ENCODE peak calls at places on chromosomes 7 and 10, in seven cellular contexts. G, N, M, W, Z, U and K are unnamed samples.

GRCh38 chr10:32795598-32796183 is 162.3 kb downstream of the ITGB1 start:
- DNase-seq in G (peak), N (no peak), M (no peak), W (peak), Z (peak), U (peak), K (peak)

GRCh38 chr7:114656471-114656870 is 241.9 kb downstream of the FOXP2 start:
- DNase-seq in G (no peak), N (no peak), M (no peak), W (no peak), Z (no peak), U (no peak), K (no peak)

GRCh38 chr7:45178241-45179225 is 20.9 kb downstream of the RAMP3 start:
- DNase-seq in G (no peak), N (peak), M (peak), W (no peak), Z (peak), U (no peak), K (no peak)

GRCh38 chr10:110746254-110746826 is 102.2 kb downstream of the RBM20 start:
- DNase-seq in G (peak), N (no peak), M (peak), W (peak), Z (peak), U (peak), K (peak)

GRCh38 chr7:49644402-49645166 is 128.9 kb upstream of the VWC2 start:
- DNase-seq in G (no peak), N (no peak), M (no peak), W (no peak), Z (no peak), U (no peak), K (no peak)

GRCh38 chr7:23467731-23468720 is 2.3 kb downstream of the IGF2BP3 start:
- DNase-seq in G (peak), N (no peak), M (no peak), W (peak), Z (no peak), U (peak), K (peak)

GRCh38 chr10:34178756-34179155 is 636.3 kb downstream of the PARD3 start:
- DNase-seq in G (no peak), N (no peak), M (no peak), W (no peak), Z (no peak), U (no peak), K (peak)

GRCh38 chr10:126350216-126350992 is 37.9 kb downstream of the ADAM12 start:
- DNase-seq in G (peak), N (peak), M (peak), W (no peak), Z (peak), U (peak), K (peak)

GRCh38 chr10:18340496-18341051 is 200.3 kb downstream of the CACNB2 start:
- DNase-seq in G (peak), N (no peak), M (no peak), W (no peak), Z (no peak), U (peak), K (peak)

GRCh38 chr7:158073845-158074840 is 513.5 kb downstream of the PTPRN2 start:
- DNase-seq in G (no peak), N (peak), M (peak), W (no peak), Z (no peak), U (no peak), K (no peak)

GRCh38 chr10:11870900-11871407 is 47.8 kb downstream of the PROSER2 start:
- DNase-seq in G (no peak), N (no peak), M (no peak), W (no peak), Z (no peak), U (no peak), K (no peak)

GRCh38 chr10:28959850-28960501 is 282.7 kb downstream of the BAMBI start:
- DNase-seq in G (no peak), N (no peak), M (no peak), W (no peak), Z (no peak), U (no peak), K (no peak)

GRCh38 chr7:9026121-9026520 is 592.7 kb downstream of the NXPH1 start:
- DNase-seq in G (no peak), N (no peak), M (no peak), W (no peak), Z (no peak), U (no peak), K (no peak)

GRCh38 chr7:102874166-102874829 is 38.5 kb upstream of the LRRC17 start:
- DNase-seq in G (peak), N (no peak), M (no peak), W (peak), Z (peak), U (peak), K (peak)

GRCh38 chr7:138460649-138461607 is 869 bp downstream of the TRIM24 start:
- DNase-seq in G (peak), N (peak), M (peak), W (peak), Z (peak), U (peak), K (peak)

GRCh38 chr10:133225707-133226191 is 4.3 kb upstream of the UTF1 start:
- DNase-seq in G (no peak), N (peak), M (no peak), W (no peak), Z (no peak), U (no peak), K (no peak)

GRCh38 chr10:15442056-15442455 is 71.0 kb upstream of the FAM171A1 start:
- DNase-seq in G (no peak), N (no peak), M (no peak), W (no peak), Z (no peak), U (no peak), K (no peak)

GRCh38 chr7:91373401-91373800 is 109.2 kb downstream of the FZD1 start:
- DNase-seq in G (no peak), N (no peak), M (no peak), W (no peak), Z (no peak), U (no peak), K (no peak)

DNA sequence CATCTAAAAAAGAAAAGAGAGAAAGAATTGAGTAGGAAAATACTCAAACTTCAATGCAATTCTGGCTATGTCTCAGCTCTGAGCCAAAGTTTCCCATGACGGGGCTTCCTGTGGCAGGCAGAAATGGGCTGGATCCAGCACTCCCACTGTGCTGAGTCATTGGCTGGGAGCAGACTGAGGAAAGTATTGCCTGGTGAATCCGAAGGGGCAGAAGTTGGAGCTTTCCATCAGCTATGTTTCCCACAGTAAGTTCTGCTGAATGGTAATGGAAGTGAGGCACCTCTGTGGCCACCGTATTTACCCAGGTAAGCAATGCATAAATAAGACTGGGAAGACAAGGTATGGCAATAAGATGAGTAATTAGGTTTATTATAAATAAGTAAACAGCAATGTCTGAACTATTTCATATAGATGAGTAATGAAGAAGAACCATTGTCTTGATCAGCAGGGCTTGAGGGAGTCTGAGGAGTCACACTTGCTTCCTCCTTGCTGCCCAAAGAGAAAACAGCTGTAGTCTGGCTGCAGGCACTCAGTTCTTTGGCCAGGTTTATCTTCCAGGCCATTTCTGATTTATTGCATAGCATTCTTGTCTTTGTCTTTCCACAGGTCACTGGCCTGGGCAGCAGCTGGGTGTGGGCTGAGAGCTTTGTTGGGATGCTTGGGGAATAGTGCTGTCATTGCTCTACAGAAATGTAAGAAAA is 255.3 kb downstream of the DNAJB9 start:
- DNase-seq in G (peak), N (no peak), M (no peak), W (no peak), Z (no peak), U (peak), K (peak)
- H3K4me3 ChIP-seq in G (no peak), N (no peak), M (no peak), W (no peak), Z (no peak), U (no peak), K (no peak)

GRCh38 chr7:100157069-100157333 is 1.5 kb downstream of the TRAPPC14 start:
- DNase-seq in G (no peak), N (no peak), M (no peak), W (no peak), Z (no peak), U (no peak), K (no peak)

GRCh38 chr7:100158229-100159098 is at the start of gene TRAPPC14:
- DNase-seq in G (peak), N (peak), M (peak), W (peak), Z (peak), U (peak), K (peak)

GRCh38 chr7:100156331-100157068 is 2.0 kb downstream of the TRAPPC14 start:
- DNase-seq in G (no peak), N (no peak), M (no peak), W (no peak), Z (no peak), U (no peak), K (no peak)

GRCh38 chr7:100159099-100159623 is 638 bp upstream of the TRAPPC14 start:
- DNase-seq in G (no peak), N (no peak), M (no peak), W (no peak), Z (no peak), U (no peak), K (no peak)

DNA sequence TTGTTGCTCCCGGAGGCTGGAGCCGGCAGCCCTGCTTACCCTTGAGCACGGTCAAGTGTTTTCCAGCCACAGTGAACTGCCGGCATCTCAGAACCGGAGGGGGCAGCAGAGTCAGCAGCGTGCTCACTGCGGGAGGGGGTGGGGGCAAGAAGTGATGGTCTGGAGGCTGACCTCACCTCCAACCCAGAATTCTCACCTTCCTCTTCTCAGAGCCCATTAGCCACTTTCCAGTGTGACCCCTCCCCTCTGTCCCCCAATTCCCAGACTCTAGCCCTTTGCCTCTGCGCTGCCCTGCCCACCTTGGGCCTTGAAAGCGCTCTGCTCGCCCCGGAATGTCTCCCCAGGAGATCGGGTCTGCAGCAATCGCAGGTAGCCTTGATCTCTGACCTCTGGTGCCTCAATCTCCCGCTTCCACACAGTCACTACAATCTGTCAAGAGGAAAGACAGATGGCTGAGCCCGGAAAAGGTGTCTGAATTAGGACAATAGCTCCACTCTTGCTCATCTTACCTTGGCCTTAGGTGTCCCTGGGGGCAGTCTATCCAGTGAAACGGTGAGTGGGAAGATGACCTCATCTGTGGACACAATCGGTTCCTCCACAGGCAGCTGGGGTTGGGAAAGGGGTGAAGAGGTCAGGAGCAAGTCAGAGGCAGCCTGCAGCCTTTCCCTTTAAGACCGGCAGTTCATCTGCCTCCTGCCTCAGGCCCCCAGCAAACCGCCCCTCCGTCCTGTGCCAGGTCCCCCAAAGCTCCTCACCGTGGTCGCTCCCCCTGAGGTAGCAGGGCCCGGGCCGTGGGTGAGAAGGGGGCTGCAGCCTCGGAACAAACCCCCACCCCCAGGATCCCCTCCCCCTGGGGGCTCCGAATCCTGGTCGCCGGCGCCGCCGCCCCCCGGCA is 942 bp downstream of the TRAPPC14 start:
- DNase-seq in G (peak), N (no peak), M (no peak), W (peak), Z (no peak), U (peak), K (no peak)
- TF ChIP-seq CTCF in G (peak), N (peak), M (no peak), W (peak), Z (no peak), U (peak), K (peak)

GRCh38 chr10:35259769-35260397 is 76.4 kb upstream of the CCNY start:
- DNase-seq in G (peak), N (no peak), M (no peak), W (peak), Z (peak), U (peak), K (peak)

GRCh38 chr10:35257057-35257983 is 79.0 kb upstream of the CCNY start:
- DNase-seq in G (no peak), N (no peak), M (no peak), W (no peak), Z (no peak), U (no peak), K (no peak)

GRCh38 chr10:35268323-35268722 is 68.0 kb upstream of the CCNY start:
- DNase-seq in G (no peak), N (no peak), M (no peak), W (no peak), Z (no peak), U (no peak), K (no peak)

GRCh38 chr10:35265435-35265834 is 70.9 kb upstream of the CCNY start:
- DNase-seq in G (no peak), N (no peak), M (no peak), W (no peak), Z (no peak), U (no peak), K (no peak)

DNA sequence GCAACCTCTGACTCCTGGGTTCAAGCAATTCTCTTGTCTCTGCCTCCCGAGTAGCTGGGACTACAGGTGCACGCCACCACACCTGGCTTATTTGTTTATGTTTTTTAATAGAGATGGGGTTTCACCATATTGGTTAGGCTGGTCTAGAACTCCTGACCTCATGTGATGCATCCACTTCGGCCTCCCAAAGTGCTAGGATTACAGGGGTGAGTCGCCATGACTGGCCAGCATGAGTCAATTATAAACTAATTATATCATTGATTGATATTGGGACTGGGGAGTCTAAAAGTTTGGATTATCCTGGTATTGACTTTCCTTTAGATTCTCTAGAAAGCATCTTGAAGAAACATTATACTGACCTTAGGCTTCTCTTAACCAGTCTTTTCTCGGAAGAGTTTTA is 73.9 kb upstream of the CCNY start:
- DNase-seq in G (no peak), N (no peak), M (no peak), W (no peak), Z (no peak), U (no peak), K (no peak)
- H3K4me3 ChIP-seq in G (no peak), N (no peak), M (no peak), W (no peak), Z (no peak), U (no peak), K (no peak)

DNA sequence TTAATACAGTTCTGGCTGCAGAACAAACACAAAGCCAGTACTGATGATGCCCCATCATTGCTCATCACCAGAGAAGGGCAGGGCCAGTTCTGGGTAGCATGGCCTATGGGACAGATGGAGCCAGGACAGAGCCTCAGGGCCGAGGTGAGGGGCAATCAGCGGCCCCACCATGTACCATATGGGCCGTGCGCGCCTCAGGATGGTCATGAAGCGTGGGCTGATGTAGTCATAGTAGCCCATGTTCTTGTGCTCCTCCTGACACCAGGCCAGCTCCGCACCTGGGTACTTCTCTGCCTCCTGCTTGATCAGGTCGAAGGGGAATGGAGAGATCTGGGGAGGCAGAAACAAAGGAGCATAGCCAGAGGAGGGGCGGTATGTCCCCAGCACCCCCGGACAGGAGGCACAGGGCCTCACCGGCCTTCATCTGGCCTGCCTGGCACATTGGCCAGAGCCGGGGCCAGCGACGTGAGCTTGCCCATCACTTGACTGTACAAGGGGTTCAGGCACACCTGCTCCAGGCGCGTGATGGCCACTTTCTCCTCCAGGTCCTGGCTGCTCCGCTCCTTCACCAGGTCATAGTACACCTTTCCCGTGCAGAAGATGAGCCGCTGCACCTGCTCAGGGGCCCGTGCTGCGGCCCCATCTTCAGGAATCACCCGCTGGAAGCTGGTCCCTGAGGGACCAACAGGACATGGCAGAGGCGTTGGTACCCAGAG is 26.1 kb downstream of the OGDHL start:
- DNase-seq in G (no peak), N (no peak), M (no peak), W (no peak), Z (no peak), U (no peak), K (no peak)
- TF ChIP-seq CTCF in G (no peak), N (no peak), M (no peak), W (no peak), Z (no peak), U (no peak), K (no peak)

GRCh38 chr7:54825368-54825767 is 66.4 kb upstream of the SEC61G start:
- DNase-seq in G (no peak), N (no peak), M (no peak), W (no peak), Z (no peak), U (no peak), K (no peak)
- H3K4me3 ChIP-seq in G (no peak), N (no peak), M (no peak), W (no peak), Z (no peak), U (no peak), K (no peak)

GRCh38 chr10:75400769-75401568 is 595 bp downstream of the ZNF503 start:
- DNase-seq in G (peak), N (peak), M (no peak), W (peak), Z (peak), U (peak), K (peak)

GRCh38 chr10:75403144-75404022 is 1.8 kb upstream of the ZNF503 start:
- DNase-seq in G (peak), N (peak), M (no peak), W (peak), Z (peak), U (no peak), K (peak)

GRCh38 chr10:75400163-75400768 is 1.3 kb downstream of the ZNF503 start:
- DNase-seq in G (peak), N (peak), M (no peak), W (no peak), Z (peak), U (no peak), K (no peak)

GRCh38 chr10:75402486-75403143 is 1.1 kb upstream of the ZNF503 start:
- DNase-seq in G (peak), N (peak), M (no peak), W (peak), Z (peak), U (no peak), K (no peak)

GRCh38 chr10:75401569-75402485 is at the start of gene ZNF503:
- DNase-seq in G (peak), N (peak), M (peak), W (peak), Z (peak), U (peak), K (peak)
- TF ChIP-seq CTCF in G (peak), N (peak), M (no peak), W (peak), Z (no peak), U (peak), K (peak)